ENCODE peak calls at places on chromosomes 12 and 14, in four cellular contexts. Y is HCT116, O is HepG2, L is K562. A is an unnamed sample.

GRCh38 chr12:126055521-126055920 is 990.3 kb downstream of the AACS start:
- DNase-seq in Y (no peak), O (no peak), L (no peak), A (no peak)

GRCh38 chr12:103677341-103677740 is 90.3 kb downstream of the STAB2 start:
- DNase-seq in O (no peak), L (no peak), Y (no peak), A (no peak)

GRCh38 chr14:104390941-104391901 is 188.3 kb upstream of the C14orf180 start:
- DNase-seq in O (no peak), Y (no peak), L (no peak), A (no peak)

GRCh38 chr12:126480396-126480795 is 1415.2 kb downstream of the AACS start:
- DNase-seq in Y (no peak), O (no peak), L (no peak), A (no peak)

GRCh38 chr14:22427771-22428228 is 161.2 kb downstream of the DAD1 start:
- DNase-seq in O (peak; percentile 81), Y (no peak), L (no peak), A (no peak)

GRCh38 chr14:85528882-85529585 is 910 bp upstream of the FLRT2 start:
- DNase-seq in Y (no peak), O (no peak), L (no peak), A (no peak)

GRCh38 chr12:123431951-123432886 is 4.3 kb downstream of the RILPL2 start:
- DNase-seq in O (no peak), L (no peak), Y (no peak), A (no peak)

GRCh38 chr12:105444809-105445102 is 114.3 kb downstream of the C12orf75 start:
- DNase-seq in Y (no peak), O (no peak), L (no peak), A (no peak)

GRCh38 chr14:76055330-76055729 is 69.8 kb downstream of the IFT43 start:
- DNase-seq in Y (no peak), O (no peak), L (no peak), A (no peak)

GRCh38 chr12:16568873-16569272 is 37.1 kb downstream of the LMO3 start:
- DNase-seq in L (no peak), Y (no peak), O (no peak), A (no peak)

GRCh38 chr12:39061576-39061975 is 156.2 kb upstream of the CPNE8 start:
- DNase-seq in L (no peak), O (no peak), Y (no peak), A (no peak)

GRCh38 chr14:90453401-90453951 is 56.6 kb downstream of the CALM1 start:
- DNase-seq in L (no peak), Y (no peak), O (no peak), A (no peak)

GRCh38 chr12:11812558-11813421 is 163.3 kb downstream of the ETV6 start:
- DNase-seq in Y (no peak), L (no peak), O (peak; percentile 78), A (peak; percentile 66)

GRCh38 chr14:88829188-88829587 is 4.7 kb downstream of the TTC8 start:
- DNase-seq in O (peak; percentile 10), L (no peak), Y (no peak), A (no peak)

GRCh38 chr14:50961606-50962259 is 17.4 kb upstream of the PYGL start:
- DNase-seq in L (no peak), Y (no peak), O (no peak), A (no peak)

GRCh38 chr12:98669751-98670150 is 24.7 kb downstream of the APAF1 start:
- DNase-seq in Y (no peak), O (no peak), L (no peak), A (no peak)

GRCh38 chr14:21940887-21941855 is 267.6 kb upstream of the OR4E1 start:
- DNase-seq in O (peak; percentile 55), Y (peak; percentile 24), L (peak; percentile 8), A (no peak)

GRCh38 chr14:104882325-104882973 is 17.4 kb downstream of the CEP170B start:
- DNase-seq in L (peak; percentile 79), O (no peak), Y (peak; percentile 36), A (peak; percentile 76)

GRCh38 chr14:35576260-35576659 is 42.3 kb downstream of the INSM2 start:
- DNase-seq in Y (no peak), O (peak; percentile 82), L (no peak), A (no peak)

GRCh38 chr14:106347890-106348755 is 821.7 kb downstream of the TMEM121 start:
- DNase-seq in O (no peak), Y (no peak), L (no peak), A (no peak)

GRCh38 chr12:104957388-104958008 is 592 bp downstream of the SLC41A2 start:
- DNase-seq in O (no peak), Y (no peak), L (no peak), A (no peak)

GRCh38 chr12:124550123-124551089 is 17.0 kb downstream of the NCOR2 start:
- DNase-seq in O (no peak), Y (no peak), L (no peak), A (no peak)

GRCh38 chr14:23645504-23645811 is 9.3 kb downstream of the DHRS2 start:
- DNase-seq in L (no peak), Y (no peak), O (no peak), A (no peak)
- TF ChIP-seq FOSL1 in L (no peak), Y (no peak), O (no peak), A (no peak)

DNA sequence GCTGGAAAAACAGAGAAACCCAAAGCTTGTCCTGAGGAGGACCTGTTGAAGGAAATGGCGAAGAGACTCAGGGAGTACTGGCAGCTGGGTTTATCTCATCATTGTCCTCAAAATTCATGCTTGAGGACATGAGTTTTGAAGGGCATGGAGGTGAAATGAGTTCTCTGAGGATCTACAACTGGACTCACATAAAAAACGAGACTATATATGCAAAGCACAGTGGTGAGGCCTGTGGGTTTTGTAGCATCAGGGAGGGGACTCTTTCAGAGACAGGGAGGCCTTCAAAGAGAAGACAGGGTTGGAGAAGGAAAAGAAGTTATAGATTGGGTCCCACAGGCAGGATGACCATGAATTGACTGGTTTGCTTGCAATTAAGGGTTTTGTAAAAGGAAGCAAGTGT is 71.3 kb upstream of the SCN8A start:
- DNase-seq in Y (no peak), L (no peak), O (no peak), A (no peak)
- TF ChIP-seq FOSL1 in Y (no peak), L (no peak), O (no peak), A (no peak)

GRCh38 chr12:25800101-25800500 is 158.4 kb upstream of the RASSF8 start:
- DNase-seq in L (no peak), O (no peak), Y (no peak), A (no peak)
- TF ChIP-seq FOSL1 in L (no peak), O (no peak), Y (no peak), A (no peak)

DNA sequence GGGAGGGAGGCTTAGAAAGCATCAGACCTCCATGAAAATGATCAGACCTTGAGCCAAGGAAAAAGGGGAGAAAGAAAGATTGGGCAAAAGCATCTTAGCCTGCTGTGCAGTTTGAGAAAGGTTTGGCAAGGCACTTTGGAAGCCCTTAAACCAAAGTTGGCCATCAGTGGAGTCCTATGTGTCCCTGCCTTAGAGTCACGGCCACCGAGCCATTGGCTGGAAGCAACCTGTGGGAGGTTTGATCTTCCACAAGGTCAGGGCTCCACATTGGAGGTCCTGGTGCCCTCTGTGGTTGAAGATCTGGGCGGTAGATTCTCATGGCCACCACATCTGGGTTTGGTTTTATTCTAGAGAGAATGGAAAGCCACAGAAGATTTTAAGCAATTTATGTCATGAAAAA is 44.4 kb downstream of the SRRM4 start:
- DNase-seq in Y (no peak), L (no peak), O (no peak), A (no peak)
- TF ChIP-seq FOSL1 in Y (no peak), L (no peak), O (no peak), A (no peak)

DNA sequence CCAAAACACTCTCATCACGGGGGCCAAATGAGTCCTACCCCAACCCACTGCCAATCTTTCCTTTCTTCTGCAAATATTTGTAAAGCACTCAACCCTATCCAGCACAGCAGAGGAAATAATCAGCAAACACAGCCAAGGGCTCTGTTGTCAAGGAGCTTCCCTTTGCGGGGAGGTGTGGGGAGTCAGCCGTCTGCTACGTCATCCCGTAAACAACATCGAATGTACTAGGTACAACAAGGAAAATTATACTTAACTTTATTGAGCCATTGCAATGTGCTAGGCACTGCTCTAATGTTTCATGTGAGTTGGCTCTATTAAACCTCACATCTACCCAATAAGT is 22.8 kb downstream of the TMEM63C start:
- DNase-seq in L (no peak), O (no peak), Y (no peak), A (no peak)
- TF ChIP-seq FOSL1 in L (no peak), O (no peak), Y (no peak), A (no peak)